ENCODE peak calls at places on chromosomes 5 and 9, in eight cellular contexts. I is activated T-cell treated with anti-CD3 and anti-CD28 coated beads, Interleukin-2, amount 50 U/mL, for 4 hours; G is activated CD4-positive, alpha-beta T cell treated with anti-CD3 and anti-CD28 coated beads, Interleukin-2, amount 10 ng/mL, durations not matched to agents 7 days and 5 days; X is left cardiac atrium; Z is PC-3; W is EH; Y is nucleus accumbens; K is central memory CD4-positive, alpha-beta T cell. R is an unnamed sample.

GRCh38 chr5:119387900-119388618 is 32.2 kb downstream of the TNFAIP8 start:
- DNase-seq in G (no peak), I (no peak), K (no peak), Y (no peak), Z (no peak), X (no peak), W (no peak), R (no peak)

GRCh38 chr9:36018755-36019720 is 17.7 kb upstream of the RECK start:
- DNase-seq in X (no peak), Y (no peak), I (no peak), G (no peak), Z (no peak), W (peak), K (no peak), R (no peak)

GRCh38 chr5:55160493-55161209 is 680 bp downstream of the GPX8 start:
- DNase-seq in W (peak), Y (no peak), G (no peak), Z (peak), I (no peak), X (peak), K (no peak), R (no peak)

GRCh38 chr5:132479812-132480441 is 10.6 kb downstream of the IRF1 start:
- DNase-seq in Y (no peak), K (no peak), G (no peak), Z (no peak), W (no peak), I (peak), X (peak), R (no peak)

GRCh38 chr5:170275376-170275994 is 22.1 kb downstream of the LCP2 start:
- DNase-seq in Y (no peak), G (no peak), Z (no peak), X (no peak), K (peak), I (no peak), W (no peak), R (no peak)

GRCh38 chr5:58459860-58460726 is at the start of gene PLK2:
- DNase-seq in G (peak), X (peak), W (peak), Y (peak), I (peak), K (peak), Z (peak), R (peak)

GRCh38 chr5:5492087-5492933 is 69.8 kb downstream of the ICE1 start:
- DNase-seq in Y (no peak), Z (peak), I (no peak), K (peak), G (peak), W (peak), X (no peak), R (no peak)

GRCh38 chr9:122180633-122181032 is 20.9 kb downstream of the MORN5 start:
- DNase-seq in K (no peak), Y (peak), I (no peak), G (no peak), X (no peak), Z (peak), W (peak), R (no peak)

GRCh38 chr9:114344188-114344566 is 14.5 kb downstream of the ORM2 start:
- DNase-seq in W (no peak), Y (no peak), X (no peak), I (no peak), Z (no peak), K (no peak), G (no peak), R (no peak)

GRCh38 chr5:72467987-72468386 is 39.2 kb downstream of the ZNF366 start:
- DNase-seq in Z (peak), W (peak), G (no peak), Y (no peak), X (no peak), I (no peak), K (no peak), R (no peak)

GRCh38 chr5:132506094-132506692 is 15.6 kb upstream of the IRF1 start:
- DNase-seq in G (no peak), I (no peak), X (no peak), Z (peak), K (no peak), W (peak), Y (no peak), R (no peak)

GRCh38 chr5:40838076-40838475 is 3.1 kb upstream of the RPL37 start:
- DNase-seq in X (no peak), I (no peak), Y (no peak), K (peak), G (no peak), Z (no peak), W (no peak), R (no peak)

GRCh38 chr9:35397216-35397698 is 92.7 kb upstream of the RUSC2 start:
- DNase-seq in W (no peak), I (no peak), Y (no peak), K (no peak), Z (no peak), G (no peak), X (no peak), R (no peak)

GRCh38 chr5:88741964-88742363 is 141.0 kb downstream of the MEF2C start:
- DNase-seq in X (no peak), Y (no peak), W (no peak), I (no peak), K (no peak), G (no peak), Z (no peak), R (no peak)

GRCh38 chr5:116864157-116864837 is 289.7 kb upstream of the SEMA6A start:
- DNase-seq in I (no peak), Y (no peak), G (no peak), Z (no peak), X (no peak), W (no peak), K (no peak), R (no peak)

GRCh38 chr5:1967716-1968115 is 85.0 kb upstream of the IRX4 start:
- DNase-seq in K (no peak), I (no peak), X (no peak), G (no peak), W (no peak), Z (no peak), Y (no peak), R (no peak)

GRCh38 chr5:167315762-167316161 is 975.7 kb upstream of the WWC1 start:
- DNase-seq in K (no peak), I (no peak), G (no peak), Y (no peak), W (no peak), X (no peak), Z (no peak), R (no peak)

GRCh38 chr5:80860934-80861613 is 99.1 kb upstream of the RASGRF2 start:
- DNase-seq in W (peak), Z (no peak), G (no peak), I (no peak), Y (no peak), X (no peak), K (no peak), R (no peak)

GRCh38 chr9:72124947-72125346 is 24.3 kb upstream of the GDA start:
- DNase-seq in W (no peak), X (no peak), K (no peak), G (no peak), Z (no peak), I (no peak), Y (no peak), R (no peak)

GRCh38 chr5:37090781-37091180 is 158.4 kb downstream of the CPLANE1 start:
- DNase-seq in G (no peak), W (no peak), K (no peak), Y (no peak), Z (no peak), I (no peak), X (no peak), R (no peak)

GRCh38 chr9:71990466-71990865 is 69.9 kb downstream of the C9orf57 start:
- DNase-seq in G (no peak), I (no peak), W (peak), Y (no peak), K (no peak), X (no peak), Z (peak), R (no peak)

GRCh38 chr5:122480146-122480545 is 168.1 kb downstream of the SNCAIP start:
- DNase-seq in Z (peak), I (no peak), X (no peak), G (no peak), W (no peak), Y (no peak), K (no peak), R (no peak)

GRCh38 chr5:55694152-55694830 is 17.8 kb downstream of the SLC38A9 start:
- DNase-seq in W (peak), X (no peak), Z (peak), I (no peak), K (no peak), Y (no peak), G (no peak), R (no peak)

GRCh38 chr5:163705983-163706771 is 200.8 kb downstream of the MAT2B start:
- DNase-seq in Z (no peak), W (peak), X (no peak), Y (no peak), I (no peak), G (no peak), K (no peak), R (no peak)

GRCh38 chr9:37197158-37198033 is 77.0 kb downstream of the ZCCHC7 start:
- DNase-seq in I (no peak), Z (peak), K (no peak), X (no peak), W (peak), Y (no peak), G (no peak), R (no peak)

GRCh38 chr9:2014148-2014547 is 999 bp upstream of the SMARCA2 start:
- DNase-seq in I (no peak), X (no peak), G (no peak), W (no peak), K (no peak), Y (no peak), Z (no peak), R (peak)

R was measured in posterior cingulate gyrus.